ENCODE peak calls at places on chromosomes 5 and 9, in four cellular contexts. B is AG10803, S is kidney, I is ovary. P is an unnamed sample.

GRCh38 chr5:112119527-112119926 is 299.6 kb downstream of the EPB41L4A start:
- DNase-seq in S (no peak), I (no peak), B (no peak), P (no peak)

GRCh38 chr5:150567031-150567680 is 59.2 kb downstream of the NDST1 start:
- DNase-seq in I (no peak), S (no peak), B (peak; percentile 94), P (peak; percentile 83)

GRCh38 chr9:126618590-126619335 is 5.0 kb downstream of the LMX1B start:
- DNase-seq in B (no peak), S (peak; percentile 55), I (no peak), P (no peak)

GRCh38 chr5:5605170-5605764 is 182.8 kb downstream of the ICE1 start:
- DNase-seq in B (no peak), S (no peak), I (no peak), P (no peak)

GRCh38 chr9:69667306-69667705 is 4.9 kb downstream of the APBA1 start:
- DNase-seq in B (peak; percentile 26), I (no peak), S (no peak), P (no peak)

GRCh38 chr9:92180669-92181181 is 65.5 kb upstream of the SPTLC1 start:
- DNase-seq in I (no peak), B (peak; percentile 89), S (no peak), P (peak; percentile 81)

GRCh38 chr5:170533383-170533782 is 29.6 kb downstream of the KCNIP1 start:
- DNase-seq in S (no peak), I (no peak), B (no peak), P (no peak)

GRCh38 chr5:157371655-157372471 is 88.2 kb upstream of the NIPAL4 start:
- DNase-seq in S (no peak), I (no peak), B (peak; percentile 29), P (peak; percentile 34)

GRCh38 chr9:135463140-135463539 is 16.4 kb upstream of the PPP1R26 start:
- DNase-seq in I (no peak), B (peak; percentile 18), S (no peak), P (peak; percentile 56)

GRCh38 chr5:171914939-171915338 is 91.5 kb downstream of the FBXW11 start:
- DNase-seq in B (no peak), S (no peak), I (no peak), P (no peak)

GRCh38 chr9:35000535-35001284 is 11.2 kb downstream of the DNAJB5 start:
- DNase-seq in I (no peak), B (peak; percentile 81), S (no peak), P (peak; percentile 81)

GRCh38 chr9:85717220-85717619 is 24.5 kb downstream of the AGTPBP1 start:
- DNase-seq in I (no peak), B (no peak), S (no peak), P (no peak)

GRCh38 chr5:36344900-36345299 is 43.2 kb upstream of the RANBP3L start:
- DNase-seq in I (no peak), B (no peak), S (no peak), P (no peak)

GRCh38 chr5:164600166-164600715 is 1094.8 kb downstream of the MAT2B start:
- DNase-seq in I (no peak), S (no peak), B (peak; percentile 0), P (peak; percentile 19)

GRCh38 chr5:98458004-98458403 is 315.5 kb upstream of the RGMB start:
- DNase-seq in I (no peak), B (peak; percentile 66), S (no peak), P (peak; percentile 41)

GRCh38 chr9:107620801-107621200 is 131.2 kb upstream of the KLF4 start:
- DNase-seq in B (no peak), I (no peak), S (no peak), P (no peak)

GRCh38 chr9:93637886-93638285 is 61.5 kb downstream of the PHF2 start:
- DNase-seq in B (no peak), S (no peak), I (no peak), P (no peak)

GRCh38 chr9:4828776-4829175 is 36.0 kb downstream of the RCL1 start:
- DNase-seq in I (no peak), B (peak; percentile 35), S (no peak), P (peak; percentile 58)

GRCh38 chr5:97979740-97980139 is 793.7 kb upstream of the RGMB start:
- DNase-seq in B (peak; percentile 58), I (no peak), S (no peak), P (peak; percentile 68)

GRCh38 chr9:77561321-77562020 is 86.7 kb downstream of the GNA14 start:
- DNase-seq in B (no peak), S (no peak), I (no peak), P (no peak)

GRCh38 chr5:138989720-138990119 is 114.6 kb upstream of the LRRTM2 start:
- DNase-seq in S (no peak), I (no peak), B (peak; percentile 68), P (peak; percentile 52)

GRCh38 chr9:137294091-137294683 is 7.9 kb downstream of the NRARP start:
- DNase-seq in I (peak; percentile 22), B (no peak), S (peak; percentile 48), P (peak; percentile 64)

GRCh38 chr9:93958121-93958874 is 3.1 kb upstream of the BARX1 start:
- DNase-seq in S (no peak), I (no peak), B (no peak), P (no peak)

GRCh38 chr5:147554285-147554817 is 44.5 kb upstream of the DPYSL3 start:
- DNase-seq in B (peak; percentile 98), I (no peak), S (no peak), P (peak; percentile 92)

GRCh38 chr9:136361047-136361756 is 2.3 kb downstream of the DNLZ start:
- DNase-seq in S (no peak), I (no peak), B (peak; percentile 47), P (no peak)

GRCh38 chr9:21413089-21414023 is 4.4 kb downstream of the IFNA8 start:
- DNase-seq in I (no peak), S (no peak), B (no peak), P (no peak)

GRCh38 chr5:113354056-113354455 is 80.7 kb downstream of the TSSK1B start:
- DNase-seq in S (no peak), I (no peak), B (no peak), P (no peak)

GRCh38 chr5:68368686-68369359 is 153.3 kb downstream of the PIK3R1 start:
- DNase-seq in B (no peak), I (no peak), S (no peak), P (peak; percentile 17)

GRCh38 chr9:129291041-129291501 is 113.0 kb upstream of the IER5L start:
- DNase-seq in S (peak; percentile 49), B (no peak), I (no peak), P (no peak)

GRCh38 chr5:71810023-71810422 is 90.9 kb downstream of the CARTPT start:
- DNase-seq in B (no peak), I (no peak), S (no peak), P (no peak)

GRCh38 chr9:134065720-134066419 is 2.0 kb downstream of the BRD3 start:
- DNase-seq in I (peak; percentile 30), B (peak; percentile 61), S (peak; percentile 87), P (peak; percentile 66)
- H3K4me3 ChIP-seq in I (peak overlapping the region; percentile 56), B (peak overlapping the region; percentile 79), S (peak overlapping the region; percentile 63), P (peak overlapping the region; percentile 76)

DNA sequence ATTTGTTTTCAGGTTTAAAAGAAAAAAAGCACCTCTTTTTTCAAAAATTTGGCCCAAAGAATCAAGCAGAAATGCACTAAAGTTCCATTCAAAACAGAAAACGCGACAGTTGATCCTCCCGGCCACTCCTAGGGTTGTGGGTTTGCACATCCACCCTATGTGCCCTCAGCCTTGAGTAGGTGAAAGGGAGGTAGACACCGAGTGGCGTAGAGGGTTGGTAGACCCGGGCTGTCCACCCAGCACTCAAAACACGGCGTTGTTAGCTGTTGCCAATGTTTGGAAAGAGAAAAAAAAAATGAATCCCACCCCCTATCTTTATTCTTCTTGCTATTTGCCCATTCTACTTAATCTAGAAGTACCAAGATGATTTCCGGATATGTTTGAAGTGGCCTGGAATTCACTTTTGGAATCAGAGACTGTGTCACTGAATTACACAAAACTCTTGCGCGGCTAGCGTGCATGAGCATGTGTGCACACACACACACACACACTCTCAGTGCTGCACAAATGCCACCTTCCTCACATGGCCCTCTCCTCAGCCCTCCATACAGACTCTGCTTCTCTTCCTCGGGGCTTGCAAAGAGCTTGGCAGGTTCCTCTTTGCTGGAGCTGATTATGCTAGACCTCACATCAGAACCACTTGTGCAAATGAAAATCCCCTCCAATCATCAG is 110.2 kb upstream of the HAND1 start:
- DNase-seq in B (no peak), S (no peak), I (no peak), P (no peak)
- TF ChIP-seq CTCF in B (no peak), S (no peak), I (no peak), P (no peak)

GRCh38 chr9:14992516-14992915 is 82.3 kb upstream of the FREM1 start:
- DNase-seq in S (no peak), B (peak; percentile 7), I (no peak), P (no peak)

GRCh38 chr9:14993891-14994554 is 83.8 kb upstream of the FREM1 start:
- DNase-seq in B (no peak), I (no peak), S (no peak), P (no peak)

GRCh38 chr9:14993061-14993800 is 83.0 kb upstream of the FREM1 start:
- DNase-seq in I (peak; percentile 85), S (peak; percentile 95), B (peak; percentile 84), P (peak; percentile 57)

GRCh38 chr9:14989811-14990210 is 79.6 kb upstream of the FREM1 start:
- DNase-seq in I (no peak), S (no peak), B (peak; percentile 40), P (no peak)

GRCh38 chr9:14992025-14992424 is 81.8 kb upstream of the FREM1 start:
- DNase-seq in S (no peak), B (peak; percentile 37), I (no peak), P (no peak)
- H3K4me3 ChIP-seq in S (no peak overlapping the region), B (peak overlapping the region; percentile 78), I (no peak overlapping the region), P (no peak overlapping the region)

GRCh38 chr9:89179920-89180667 is 1.5 kb upstream of the SHC3 start:
- DNase-seq in I (peak; percentile 48), S (peak; percentile 96), B (peak; percentile 94), P (peak; percentile 98)
- TF ChIP-seq CTCF in I (no peak), S (no peak), B (no peak), P (no peak)

DNA sequence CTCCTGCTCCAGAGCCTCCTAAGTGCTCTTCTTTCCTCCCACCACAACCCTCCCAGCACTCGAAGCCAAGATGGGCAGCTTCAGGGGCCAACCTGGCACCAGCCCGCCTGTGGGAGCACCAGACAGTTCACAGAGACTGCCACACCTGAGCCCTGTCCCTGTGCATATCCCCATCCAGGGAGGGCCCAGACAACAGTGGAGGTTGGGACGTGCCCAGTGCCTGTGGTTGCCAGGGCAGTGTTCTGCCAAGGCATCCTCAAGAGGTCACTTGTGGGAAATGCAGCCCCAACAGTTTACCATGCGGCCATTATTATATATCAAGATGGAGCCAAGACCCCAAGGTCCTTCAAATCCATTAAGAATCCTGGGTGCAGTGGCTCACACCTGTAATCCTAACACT is 23.0 kb upstream of the TRIO start:
- DNase-seq in S (no peak), I (no peak), B (no peak), P (no peak)
- H3K4me3 ChIP-seq in S (no peak overlapping the region), I (no peak overlapping the region), B (no peak overlapping the region), P (no peak overlapping the region)

P was measured in cardiac fibroblast.